ENCODE peak calls at places on chromosomes 11 and 22, in ten cellular contexts. One of them, this sample, is unnamed.

GRCh38 chr11:13073119-13073981 is 64.2 kb downstream of the RASSF10 start:
- DNase-seq in HEK293T: no peak
- DNase-seq in activated naive CD8-positive, alpha-beta T cell treated with anti-CD3 and anti-CD28 coated beads, Interleukin-2, amount 50 U/mL, for 24 hours: no peak
- DNase-seq in spleen: no peak
- DNase-seq in non-pigmented ciliary epithelial cell: peak
- DNase-seq in NCI-H1694 treated with DMSO at 0.1 percent for 48 hours: no peak
- DNase-seq in T follicular helper cell: no peak
- DNase-seq in left cardiac atrium: no peak
- DNase-seq in T-helper 2 cell: no peak
- DNase-seq in ecto neural progenitor cell: no peak
- DNase-seq in this sample: no peak

GRCh38 chr11:79174045-79175008 is 266.5 kb downstream of the TENM4 start:
- DNase-seq in HEK293T: no peak
- DNase-seq in activated naive CD8-positive, alpha-beta T cell treated with anti-CD3 and anti-CD28 coated beads, Interleukin-2, amount 50 U/mL, for 24 hours: no peak
- DNase-seq in spleen: no peak
- DNase-seq in non-pigmented ciliary epithelial cell: no peak
- DNase-seq in NCI-H1694 treated with DMSO at 0.1 percent for 48 hours: no peak
- DNase-seq in T follicular helper cell: no peak
- DNase-seq in left cardiac atrium: no peak
- DNase-seq in T-helper 2 cell: no peak
- DNase-seq in ecto neural progenitor cell: peak
- DNase-seq in this sample: no peak

GRCh38 chr11:26578998-26579635 is 7.1 kb upstream of the MUC15 start:
- DNase-seq in HEK293T: no peak
- DNase-seq in activated naive CD8-positive, alpha-beta T cell treated with anti-CD3 and anti-CD28 coated beads, Interleukin-2, amount 50 U/mL, for 24 hours: no peak
- DNase-seq in spleen: no peak
- DNase-seq in non-pigmented ciliary epithelial cell: no peak
- DNase-seq in NCI-H1694 treated with DMSO at 0.1 percent for 48 hours: no peak
- DNase-seq in T follicular helper cell: no peak
- DNase-seq in left cardiac atrium: no peak
- DNase-seq in T-helper 2 cell: no peak
- DNase-seq in ecto neural progenitor cell: no peak
- DNase-seq in this sample: no peak

GRCh38 chr22:33919591-33920501 is at the start of gene LARGE1:
- DNase-seq in HEK293T: peak
- DNase-seq in activated naive CD8-positive, alpha-beta T cell treated with anti-CD3 and anti-CD28 coated beads, Interleukin-2, amount 50 U/mL, for 24 hours: peak
- DNase-seq in spleen: peak
- DNase-seq in non-pigmented ciliary epithelial cell: no peak
- DNase-seq in NCI-H1694 treated with DMSO at 0.1 percent for 48 hours: no peak
- DNase-seq in T follicular helper cell: no peak
- DNase-seq in left cardiac atrium: peak
- DNase-seq in T-helper 2 cell: no peak
- DNase-seq in ecto neural progenitor cell: peak
- DNase-seq in this sample: peak

GRCh38 chr22:19204640-19205039 is 26.1 kb upstream of the SLC25A1 start:
- DNase-seq in HEK293T: no peak
- DNase-seq in activated naive CD8-positive, alpha-beta T cell treated with anti-CD3 and anti-CD28 coated beads, Interleukin-2, amount 50 U/mL, for 24 hours: no peak
- DNase-seq in spleen: no peak
- DNase-seq in non-pigmented ciliary epithelial cell: no peak
- DNase-seq in NCI-H1694 treated with DMSO at 0.1 percent for 48 hours: no peak
- DNase-seq in T follicular helper cell: no peak
- DNase-seq in left cardiac atrium: no peak
- DNase-seq in T-helper 2 cell: no peak
- DNase-seq in ecto neural progenitor cell: no peak
- DNase-seq in this sample: no peak

GRCh38 chr22:42389137-42389536 is 43.1 kb downstream of the NFAM1 start:
- DNase-seq in HEK293T: no peak
- DNase-seq in activated naive CD8-positive, alpha-beta T cell treated with anti-CD3 and anti-CD28 coated beads, Interleukin-2, amount 50 U/mL, for 24 hours: no peak
- DNase-seq in spleen: no peak
- DNase-seq in non-pigmented ciliary epithelial cell: no peak
- DNase-seq in NCI-H1694 treated with DMSO at 0.1 percent for 48 hours: peak
- DNase-seq in T follicular helper cell: no peak
- DNase-seq in left cardiac atrium: no peak
- DNase-seq in T-helper 2 cell: no peak
- DNase-seq in ecto neural progenitor cell: no peak
- DNase-seq in this sample: no peak

GRCh38 chr11:61111786-61112517 is 9.7 kb downstream of the CD5 start:
- DNase-seq in HEK293T: no peak
- DNase-seq in activated naive CD8-positive, alpha-beta T cell treated with anti-CD3 and anti-CD28 coated beads, Interleukin-2, amount 50 U/mL, for 24 hours: peak
- DNase-seq in spleen: peak
- DNase-seq in non-pigmented ciliary epithelial cell: no peak
- DNase-seq in NCI-H1694 treated with DMSO at 0.1 percent for 48 hours: no peak
- DNase-seq in T follicular helper cell: peak
- DNase-seq in left cardiac atrium: no peak
- DNase-seq in T-helper 2 cell: peak
- DNase-seq in ecto neural progenitor cell: no peak
- DNase-seq in this sample: peak

GRCh38 chr11:79100093-79100704 is 340.6 kb downstream of the TENM4 start:
- DNase-seq in HEK293T: peak
- DNase-seq in activated naive CD8-positive, alpha-beta T cell treated with anti-CD3 and anti-CD28 coated beads, Interleukin-2, amount 50 U/mL, for 24 hours: peak
- DNase-seq in spleen: no peak
- DNase-seq in non-pigmented ciliary epithelial cell: no peak
- DNase-seq in NCI-H1694 treated with DMSO at 0.1 percent for 48 hours: peak
- DNase-seq in T follicular helper cell: no peak
- DNase-seq in left cardiac atrium: no peak
- DNase-seq in T-helper 2 cell: no peak
- DNase-seq in ecto neural progenitor cell: peak
- DNase-seq in this sample: no peak

GRCh38 chr11:60842688-60843605 is 1.0 kb downstream of the CCDC86 start:
- DNase-seq in HEK293T: no peak
- DNase-seq in activated naive CD8-positive, alpha-beta T cell treated with anti-CD3 and anti-CD28 coated beads, Interleukin-2, amount 50 U/mL, for 24 hours: no peak
- DNase-seq in spleen: no peak
- DNase-seq in non-pigmented ciliary epithelial cell: no peak
- DNase-seq in NCI-H1694 treated with DMSO at 0.1 percent for 48 hours: no peak
- DNase-seq in T follicular helper cell: no peak
- DNase-seq in left cardiac atrium: no peak
- DNase-seq in T-helper 2 cell: no peak
- DNase-seq in ecto neural progenitor cell: no peak
- DNase-seq in this sample: no peak

GRCh38 chr11:129319201-129319600 is 56.4 kb upstream of the BARX2 start:
- DNase-seq in HEK293T: no peak
- DNase-seq in activated naive CD8-positive, alpha-beta T cell treated with anti-CD3 and anti-CD28 coated beads, Interleukin-2, amount 50 U/mL, for 24 hours: no peak
- DNase-seq in spleen: no peak
- DNase-seq in non-pigmented ciliary epithelial cell: no peak
- DNase-seq in NCI-H1694 treated with DMSO at 0.1 percent for 48 hours: no peak
- DNase-seq in T follicular helper cell: no peak
- DNase-seq in left cardiac atrium: no peak
- DNase-seq in T-helper 2 cell: no peak
- DNase-seq in ecto neural progenitor cell: no peak
- DNase-seq in this sample: no peak

GRCh38 chr11:85913486-85913885 is 58.3 kb downstream of the CCDC83 start:
- DNase-seq in HEK293T: no peak
- DNase-seq in activated naive CD8-positive, alpha-beta T cell treated with anti-CD3 and anti-CD28 coated beads, Interleukin-2, amount 50 U/mL, for 24 hours: no peak
- DNase-seq in spleen: no peak
- DNase-seq in non-pigmented ciliary epithelial cell: no peak
- DNase-seq in NCI-H1694 treated with DMSO at 0.1 percent for 48 hours: no peak
- DNase-seq in T follicular helper cell: no peak
- DNase-seq in left cardiac atrium: no peak
- DNase-seq in T-helper 2 cell: no peak
- DNase-seq in ecto neural progenitor cell: no peak
- DNase-seq in this sample: no peak

This sample was measured in T-helper 17 cell.